ENCODE peak calls at places on chromosomes 12 and 14, in eight cellular contexts. G, L, E, S, W, R, X and O are unnamed samples.

GRCh38 chr12:32896438-32897275 is at the start of gene PKP2:
- DNase-seq in G (peak; percentile 91), L (no peak), E (no peak), S (no peak), W (peak; percentile 80), R (peak; percentile 26), X (peak; percentile 21), O (peak; percentile 27)

GRCh38 chr14:78491015-78491414 is 320.8 kb downstream of the NRXN3 start:
- DNase-seq in G (no peak), L (no peak), E (no peak), S (no peak), W (no peak), R (no peak), X (no peak), O (no peak)

GRCh38 chr12:55933799-55934174 is 2.8 kb downstream of the DGKA start:
- DNase-seq in G (no peak), L (no peak), E (no peak), S (no peak), W (no peak), R (no peak), X (no peak), O (no peak)

GRCh38 chr12:48793696-48794095 is 4.8 kb upstream of the ADCY6 start:
- DNase-seq in G (no peak), L (no peak), E (no peak), S (no peak), W (no peak), R (no peak), X (no peak), O (no peak)

GRCh38 chr12:117580718-117581062 is 219.3 kb upstream of the NOS1 start:
- DNase-seq in G (peak; percentile 36), L (no peak), E (no peak), S (no peak), W (no peak), R (peak; percentile 61), X (peak; percentile 51), O (no peak)

GRCh38 chr12:32486158-32486557 is 86.8 kb downstream of the FGD4 start:
- DNase-seq in G (no peak), L (no peak), E (no peak), S (no peak), W (no peak), R (no peak), X (no peak), O (no peak)

GRCh38 chr14:92501891-92502351 is 11.7 kb upstream of the RIN3 start:
- DNase-seq in G (no peak), L (no peak), E (no peak), S (peak; percentile 58), W (no peak), R (no peak), X (no peak), O (peak; percentile 60)

GRCh38 chr14:99514552-99515300 is 33.5 kb downstream of the CCNK start:
- DNase-seq in G (no peak), L (no peak), E (no peak), S (no peak), W (peak; percentile 47), R (no peak), X (no peak), O (no peak)

GRCh38 chr12:55931780-55932545 is 1.0 kb downstream of the DGKA start:
- DNase-seq in G (no peak), L (no peak), E (no peak), S (peak; percentile 41), W (peak; percentile 74), R (peak; percentile 58), X (peak; percentile 34), O (peak; percentile 39)

GRCh38 chr12:109739747-109740693 is 26.4 kb downstream of the FAM222A start:
- DNase-seq in G (no peak), L (no peak), E (no peak), S (no peak), W (peak; percentile 39), R (peak; percentile 12), X (no peak), O (no peak)

GRCh38 chr14:105853089-105853906 is 326.9 kb downstream of the TMEM121 start:
- DNase-seq in G (no peak), L (no peak), E (no peak), S (no peak), W (peak; percentile 42), R (no peak), X (no peak), O (no peak)

DNA sequence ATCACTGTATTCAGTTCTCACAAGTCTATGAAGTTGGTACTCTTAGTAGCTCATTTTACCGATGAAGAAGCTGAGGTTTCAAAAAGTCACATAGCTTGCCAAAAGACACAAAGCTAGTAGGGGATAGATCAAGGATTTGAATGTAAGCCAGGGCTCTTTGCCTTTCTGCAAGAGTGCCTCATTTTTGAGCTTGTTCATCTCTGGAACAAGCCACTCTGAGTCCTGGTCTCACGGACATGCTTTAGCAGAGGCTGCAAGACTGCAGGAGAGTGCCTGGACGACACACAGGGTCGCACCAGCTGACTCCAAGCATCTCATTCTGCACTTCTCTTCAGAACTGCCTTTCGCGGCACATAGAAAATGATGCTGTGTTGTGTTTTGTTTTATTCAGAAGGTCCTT is 3.7 kb downstream of the NUAK1 start:
- DNase-seq in G (no peak), L (no peak), E (no peak), S (peak; percentile 42), W (no peak), R (no peak), X (no peak), O (no peak)
- H3K4me3 ChIP-seq in G (peak overlapping the region; percentile 96), L (peak overlapping the region; percentile 58), E (no peak overlapping the region), S (no peak overlapping the region), W (peak overlapping the region; percentile 71), R (peak overlapping the region; percentile 91), X (no peak overlapping the region), O (peak overlapping the region; percentile 29)

GRCh38 chr14:63276016-63276415 is 42.7 kb downstream of the GPHB5 start:
- DNase-seq in G (no peak), L (no peak), E (no peak), S (no peak), W (no peak), R (no peak), X (no peak), O (no peak)
- TF ChIP-seq CTCF in G (no peak), L (no peak), E (no peak), S (no peak), W (no peak), R (no peak), X (no peak), O (no peak)

GRCh38 chr14:55075628-55076027 is 24.2 kb downstream of the MAPK1IP1L start:
- DNase-seq in G (no peak), L (no peak), E (no peak), S (peak; percentile 27), W (no peak), R (no peak), X (no peak), O (no peak)

GRCh38 chr14:55071051-55071450 is 19.6 kb downstream of the MAPK1IP1L start:
- DNase-seq in G (no peak), L (no peak), E (no peak), S (peak; percentile 21), W (no peak), R (no peak), X (no peak), O (peak; percentile 75)

GRCh38 chr14:55073856-55074255 is 22.4 kb downstream of the MAPK1IP1L start:
- DNase-seq in G (no peak), L (no peak), E (no peak), S (peak; percentile 82), W (no peak), R (no peak), X (no peak), O (peak; percentile 84)

GRCh38 chr14:55074662-55075061 is 23.2 kb downstream of the MAPK1IP1L start:
- DNase-seq in G (peak; percentile 67), L (no peak), E (no peak), S (peak; percentile 23), W (no peak), R (no peak), X (no peak), O (peak; percentile 43)

DNA sequence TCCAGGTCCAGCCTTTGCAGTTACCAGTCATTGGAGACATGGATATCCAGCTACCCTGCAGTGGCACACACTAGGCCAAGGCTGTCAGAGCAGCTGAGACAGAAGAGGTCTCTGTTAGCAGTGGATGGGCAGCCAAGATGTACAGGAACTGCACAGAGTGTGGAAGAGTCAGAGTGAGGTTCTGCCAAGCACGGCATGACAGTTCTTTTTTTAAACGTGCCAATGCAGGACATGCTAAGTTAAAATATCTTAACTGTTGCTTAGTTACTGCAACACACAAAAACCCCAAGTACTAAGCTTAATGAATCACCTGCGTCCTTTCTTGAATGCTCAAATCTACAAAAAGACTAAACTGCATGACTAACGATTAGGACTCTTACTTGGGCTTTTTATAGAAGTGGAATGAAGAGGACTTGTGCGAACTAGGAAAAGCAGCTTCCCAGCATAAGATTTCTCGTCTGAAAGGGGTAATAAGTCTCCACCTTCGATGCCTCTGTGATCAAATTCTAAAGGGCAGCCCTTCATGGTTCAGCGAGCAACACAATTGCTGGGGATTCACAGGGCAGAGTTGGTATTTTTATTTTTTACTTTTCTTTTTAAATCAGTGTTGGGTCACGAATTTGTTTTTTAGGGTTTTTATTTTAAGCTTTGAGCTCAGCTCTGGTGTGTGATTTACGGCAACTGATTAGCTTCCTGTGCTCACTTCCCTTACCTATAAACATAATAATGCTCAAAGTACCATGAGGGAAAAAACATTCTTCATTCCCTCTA is 20.6 kb downstream of the MAPK1IP1L start:
- DNase-seq in G (no peak), L (no peak), E (no peak), S (peak; percentile 67), W (no peak), R (no peak), X (no peak), O (peak; percentile 62)
- H3K4me3 ChIP-seq in G (no peak overlapping the region), L (peak overlapping the region; percentile 8), E (no peak overlapping the region), S (no peak overlapping the region), W (no peak overlapping the region), R (peak overlapping the region; percentile 6), X (no peak overlapping the region), O (no peak overlapping the region)

GRCh38 chr12:89873745-89874144 is 165.1 kb upstream of the ATP2B1 start:
- DNase-seq in G (no peak), L (no peak), E (no peak), S (peak; percentile 42), W (no peak), R (no peak), X (no peak), O (peak; percentile 71)
- TF ChIP-seq CTCF in G (no peak), L (no peak), E (no peak), S (no peak), W (no peak), R (no peak), X (no peak), O (no peak)

GRCh38 chr12:105337391-105337790 is 6.9 kb downstream of the C12orf75 start:
- DNase-seq in G (no peak), L (no peak), E (no peak), S (no peak), W (no peak), R (no peak), X (no peak), O (no peak)
- H3K4me3 ChIP-seq in G (no peak overlapping the region), L (no peak overlapping the region), E (no peak overlapping the region), S (no peak overlapping the region), W (no peak overlapping the region), R (no peak overlapping the region), X (no peak overlapping the region), O (no peak overlapping the region)